ENCODE peak calls at places on chromosomes 2 and 18, in ten cellular contexts. V, S, L, P, X, H, W, J, M and B are unnamed samples.

GRCh38 chr2:46978696-46979095 is 63.1 kb upstream of the MCFD2 start:
- DNase-seq in H (no peak), L (no peak), W (no peak), M (no peak), V (no peak), P (no peak), X (no peak), S (no peak), J (no peak), B (no peak)

GRCh38 chr2:27431395-27431794 is 3.0 kb downstream of the NRBP1 start:
- DNase-seq in H (no peak), M (no peak), W (no peak), S (peak; percentile 82), X (no peak), L (no peak), V (no peak), J (no peak), P (no peak), B (no peak)

GRCh38 chr18:22865354-22866116 is 67.6 kb upstream of the RBBP8 start:
- DNase-seq in V (no peak), W (no peak), J (no peak), L (no peak), M (no peak), S (no peak), P (no peak), X (no peak), H (no peak), B (no peak)

GRCh38 chr2:43029186-43029585 is 197.2 kb downstream of the ZFP36L2 start:
- DNase-seq in S (no peak), L (no peak), J (no peak), W (no peak), V (no peak), P (no peak), M (no peak), X (no peak), H (no peak), B (no peak)

GRCh38 chr2:109382236-109382930 is 231.4 kb downstream of the SEPTIN10 start:
- DNase-seq in X (no peak), M (peak; percentile 35), V (peak; percentile 13), J (no peak), S (no peak), H (no peak), W (no peak), L (no peak), P (no peak), B (no peak)

GRCh38 chr18:48324651-48325050 is 84.5 kb downstream of the ZBTB7C start:
- DNase-seq in S (no peak), W (no peak), H (no peak), M (no peak), J (no peak), V (no peak), P (no peak), X (no peak), L (no peak), B (no peak)

GRCh38 chr18:73004260-73004659 is 136.5 kb upstream of the NETO1 start:
- DNase-seq in S (no peak), H (no peak), M (no peak), W (no peak), J (no peak), L (no peak), V (no peak), P (no peak), X (no peak), B (no peak)

GRCh38 chr2:219325136-219325535 is 7.4 kb downstream of the RESP18 start:
- DNase-seq in W (no peak), V (no peak), X (no peak), S (no peak), M (no peak), L (no peak), P (no peak), J (no peak), H (no peak), B (no peak)

GRCh38 chr2:136764397-136765255 is 719 bp upstream of the THSD7B start:
- DNase-seq in S (no peak), W (no peak), H (no peak), L (peak; percentile 50), V (no peak), X (peak; percentile 61), P (no peak), M (peak; percentile 64), J (no peak), B (no peak)

GRCh38 chr2:23260621-23261020 is 124.4 kb upstream of the KLHL29 start:
- DNase-seq in J (no peak), V (no peak), P (no peak), W (no peak), X (no peak), S (no peak), L (no peak), H (no peak), M (no peak), B (no peak)

GRCh38 chr2:20565623-20566236 is 85.2 kb downstream of the HS1BP3 start:
- DNase-seq in S (no peak), M (no peak), X (peak; percentile 91), J (no peak), P (no peak), H (no peak), W (no peak), V (no peak), L (peak; percentile 39), B (no peak)

GRCh38 chr2:119741868-119742267 is 17.9 kb upstream of the PTPN4 start:
- DNase-seq in H (no peak), S (peak; percentile 19), J (no peak), V (no peak), X (no peak), L (no peak), M (no peak), P (no peak), W (no peak), B (no peak)

GRCh38 chr2:226898925-226899324 is 63.1 kb downstream of the RHBDD1 start:
- DNase-seq in L (no peak), V (no peak), S (no peak), J (no peak), X (peak; percentile 22), M (no peak), H (no peak), W (no peak), P (no peak), B (no peak)

GRCh38 chr18:72427721-72428120 is 116.4 kb downstream of the CBLN2 start:
- DNase-seq in P (no peak), V (no peak), M (no peak), S (peak; percentile 2), X (no peak), L (no peak), H (no peak), J (no peak), W (no peak), B (no peak)

GRCh38 chr2:205387350-205388045 is 294.8 kb upstream of the NRP2 start:
- DNase-seq in H (no peak), L (no peak), X (no peak), P (no peak), J (no peak), S (peak; percentile 44), V (no peak), M (no peak), W (no peak), B (no peak)

GRCh38 chr2:9696731-9697130 is 65.9 kb upstream of the YWHAQ start:
- DNase-seq in V (no peak), H (no peak), M (no peak), L (no peak), J (no peak), X (no peak), P (no peak), W (no peak), S (no peak), B (no peak)

GRCh38 chr2:113700186-113700841 is 56.1 kb downstream of the SLC35F5 start:
- DNase-seq in S (no peak), L (no peak), H (no peak), W (peak; percentile 70), J (peak; percentile 70), M (no peak), X (peak; percentile 12), V (no peak), P (no peak), B (no peak)

GRCh38 chr18:34121157-34121807 is 103.4 kb downstream of the NOL4 start:
- DNase-seq in S (peak; percentile 42), W (no peak), L (no peak), J (no peak), V (no peak), M (no peak), P (no peak), H (peak; percentile 1), X (peak; percentile 74), B (no peak)

GRCh38 chr2:217459675-217460405 is 543.0 kb downstream of the TNS1 start:
- DNase-seq in P (no peak), X (no peak), J (no peak), L (no peak), V (no peak), M (no peak), H (no peak), S (no peak), W (no peak), B (no peak)

GRCh38 chr2:151805343-151805742 is 22.9 kb downstream of the ARL5A start:
- DNase-seq in H (no peak), L (no peak), X (no peak), J (no peak), W (no peak), M (no peak), V (no peak), P (no peak), S (no peak), B (no peak)

GRCh38 chr2:71833855-71834554 is 313.7 kb downstream of the CYP26B1 start:
- DNase-seq in L (no peak), X (no peak), P (peak; percentile 55), W (peak; percentile 83), S (peak; percentile 76), J (no peak), M (no peak), H (peak; percentile 97), V (no peak), B (no peak)

GRCh38 chr18:2087877-2088673 is 483.2 kb downstream of the METTL4 start:
- DNase-seq in J (no peak), V (no peak), S (no peak), L (no peak), H (no peak), P (no peak), X (no peak), W (peak; percentile 81), M (no peak), B (no peak)